ENCODE peak calls at places on chromosome 6, in five cellular contexts. G is T-helper 2 cell; W is Jurkat, Clone E6-1; L is nucleus accumbens; D is NCI-H2029 treated with DMSO at 0.1 percent for 48 hours. B is an unnamed sample.

GRCh38 chr6:161031721-161032495 is 40.3 kb downstream of the MAP3K4 start:
- DNase-seq in G (no peak), W (no peak), L (no peak), D (no peak), B (no peak)

GRCh38 chr6:170311696-170312095 is 5.1 kb downstream of the FAM120B start:
- DNase-seq in G (no peak), W (no peak), L (no peak), D (no peak), B (no peak)

GRCh38 chr6:6588064-6588923 is at the start of gene LY86:
- DNase-seq in G (no peak), W (no peak), L (no peak), D (no peak), B (peak; percentile 57)

GRCh38 chr6:170524188-170524535 is 28.9 kb downstream of the PSMB1 start:
- DNase-seq in G (no peak), W (no peak), L (no peak), D (no peak), B (no peak)

GRCh38 chr6:151303231-151303630 is 63.5 kb downstream of the AKAP12 start:
- DNase-seq in G (no peak), W (no peak), L (no peak), D (no peak), B (no peak)

GRCh38 chr6:28587011-28587745 is 61.5 kb downstream of the GPX5 start:
- DNase-seq in G (peak; percentile 7), W (no peak), L (peak; percentile 15), D (peak; percentile 38), B (peak; percentile 66)

GRCh38 chr6:1630771-1631217 is 21.1 kb downstream of the FOXC1 start:
- DNase-seq in G (no peak), W (no peak), L (no peak), D (peak; percentile 53), B (no peak)

GRCh38 chr6:106849676-106850332 is 124.7 kb downstream of the CD24 start:
- DNase-seq in G (no peak), W (no peak), L (no peak), D (no peak), B (no peak)

GRCh38 chr6:168496932-168497331 is 55.9 kb downstream of the SMOC2 start:
- DNase-seq in G (no peak), W (no peak), L (no peak), D (no peak), B (no peak)

GRCh38 chr6:24126586-24127192 is 674 bp downstream of the NRSN1 start:
- DNase-seq in G (no peak), W (peak; percentile 63), L (peak; percentile 6), D (peak; percentile 36), B (no peak)

GRCh38 chr6:36616888-36617521 is 22.8 kb downstream of the SRSF3 start:
- DNase-seq in G (no peak), W (no peak), L (no peak), D (peak; percentile 97), B (peak; percentile 61)

GRCh38 chr6:125798734-125799510 is 8.2 kb downstream of the NCOA7 start:
- DNase-seq in G (no peak), W (no peak), L (no peak), D (no peak), B (no peak)

GRCh38 chr6:168385858-168386735 is 54.9 kb upstream of the SMOC2 start:
- DNase-seq in G (no peak), W (no peak), L (no peak), D (peak; percentile 51), B (peak; percentile 25)

GRCh38 chr6:90458353-90459224 is 128.3 kb downstream of the MAP3K7 start:
- DNase-seq in G (peak; percentile 44), W (no peak), L (no peak), D (no peak), B (no peak)

GRCh38 chr6:157396026-157396425 is 15.0 kb downstream of the ZDHHC14 start:
- DNase-seq in G (no peak), W (no peak), L (no peak), D (no peak), B (no peak)

GRCh38 chr6:113445201-113445600 is 411.9 kb upstream of the MARCKS start:
- DNase-seq in G (no peak), W (no peak), L (no peak), D (no peak), B (no peak)

GRCh38 chr6:8513174-8513573 is 77.8 kb upstream of the SLC35B3 start:
- DNase-seq in G (no peak), W (no peak), L (no peak), D (no peak), B (no peak)

GRCh38 chr6:47321582-47321981 is 11.9 kb upstream of the TNFRSF21 start:
- DNase-seq in G (no peak), W (peak; percentile 89), L (no peak), D (no peak), B (no peak)

GRCh38 chr6:1468126-1468525 is 78.8 kb downstream of the FOXF2 start:
- DNase-seq in G (no peak), W (no peak), L (no peak), D (no peak), B (no peak)

GRCh38 chr6:34315780-34316179 is 67.0 kb upstream of the SMIM29 start:
- DNase-seq in G (no peak), W (no peak), L (no peak), D (no peak), B (no peak)

GRCh38 chr6:41546475-41546865 is 289 bp downstream of the FOXP4 start:
- DNase-seq in G (no peak), W (no peak), L (no peak), D (no peak), B (no peak)

B was measured in left ventricle myocardium superior.